ENCODE peak calls at places on chromosomes 5 and 9, in nine cellular contexts. O, I, U, D, V, L, P, C and Z are unnamed samples.
A peak's percentile ranks its signal among the peaks of the same experiment; 100 is the strongest.

GRCh38 chr9:15180124-15180523 is 126.9 kb downstream of the TTC39B start:
- DNase-seq in O (no peak), I (no peak), U (no peak), D (no peak), V (no peak), L (no peak), P (no peak), C (no peak), Z (no peak)

GRCh38 chr5:57276353-57276752 is 102.5 kb downstream of the GPBP1 start:
- DNase-seq in O (no peak), I (no peak), U (peak; percentile 5), D (no peak), V (no peak), L (no peak), P (no peak), C (no peak), Z (no peak)

GRCh38 chr5:149990518-149991376 is 9.7 kb downstream of the TIGD6 start:
- DNase-seq in O (peak; percentile 74), I (peak; percentile 64), U (peak; percentile 57), D (peak; percentile 42), V (peak; percentile 67), L (peak; percentile 84), P (peak; percentile 67), C (peak; percentile 55), Z (no peak)

GRCh38 chr5:115423051-115423450 is 121.5 kb downstream of the FEM1C start:
- DNase-seq in O (no peak), I (no peak), U (peak; percentile 45), D (no peak), V (no peak), L (no peak), P (no peak), C (no peak), Z (no peak)

GRCh38 chr9:136705564-136705963 is 6.8 kb upstream of the DIPK1B start:
- DNase-seq in O (no peak), I (no peak), U (no peak), D (no peak), V (no peak), L (no peak), P (no peak), C (no peak), Z (no peak)

GRCh38 chr9:111957856-111958631 is 61.4 kb downstream of the UGCG start:
- DNase-seq in O (peak; percentile 39), I (no peak), U (peak; percentile 96), D (no peak), V (no peak), L (no peak), P (no peak), C (no peak), Z (no peak)

GRCh38 chr9:123996731-123997421 is 14.7 kb upstream of the LHX2 start:
- DNase-seq in O (no peak), I (no peak), U (peak; percentile 50), D (peak; percentile 13), V (no peak), L (no peak), P (peak; percentile 49), C (no peak), Z (no peak)

GRCh38 chr5:167485395-167485794 is 806.0 kb upstream of the WWC1 start:
- DNase-seq in O (no peak), I (no peak), U (peak; percentile 1), D (no peak), V (no peak), L (no peak), P (no peak), C (no peak), Z (no peak)

GRCh38 chr5:154727361-154727760 is 27.8 kb upstream of the LARP1 start:
- DNase-seq in O (no peak), I (no peak), U (no peak), D (no peak), V (no peak), L (no peak), P (no peak), C (no peak), Z (no peak)

GRCh38 chr5:180816608-180817534 is 14.3 kb upstream of the MGAT1 start:
- DNase-seq in O (no peak), I (no peak), U (no peak), D (peak; percentile 64), V (no peak), L (peak; percentile 80), P (no peak), C (no peak), Z (no peak)

GRCh38 chr5:68249520-68249919 is 34.0 kb downstream of the PIK3R1 start:
- DNase-seq in O (no peak), I (no peak), U (no peak), D (no peak), V (no peak), L (no peak), P (no peak), C (no peak), Z (no peak)

GRCh38 chr5:68248896-68249295 is 33.3 kb downstream of the PIK3R1 start:
- DNase-seq in O (no peak), I (no peak), U (no peak), D (no peak), V (no peak), L (no peak), P (no peak), C (no peak), Z (no peak)

GRCh38 chr5:68245325-68245724 is 29.8 kb downstream of the PIK3R1 start:
- DNase-seq in O (no peak), I (no peak), U (no peak), D (no peak), V (no peak), L (no peak), P (no peak), C (no peak), Z (no peak)

GRCh38 chr5:68247627-68248026 is 32.1 kb downstream of the PIK3R1 start:
- DNase-seq in O (no peak), I (no peak), U (no peak), D (no peak), V (no peak), L (no peak), P (no peak), C (no peak), Z (no peak)

DNA sequence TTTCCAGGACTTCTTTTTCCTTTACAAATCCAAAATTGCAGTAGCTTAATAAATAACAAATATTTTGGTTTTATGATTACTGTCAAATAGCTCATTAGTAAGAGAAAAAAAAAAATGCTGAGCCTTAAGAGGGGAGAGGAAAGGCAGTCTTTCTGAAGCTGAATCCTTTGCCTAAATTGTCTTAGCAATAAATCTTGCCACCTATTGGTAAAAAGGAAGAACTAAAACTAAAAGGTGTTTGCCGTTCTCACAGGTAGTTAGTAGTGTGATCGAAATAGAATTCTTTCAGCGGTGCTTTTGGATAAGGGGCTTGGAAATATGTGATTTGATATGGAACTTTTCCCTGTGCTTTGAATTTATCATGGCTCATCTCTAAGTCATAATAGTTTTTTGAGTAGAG is 31.2 kb downstream of the PIK3R1 start:
- DNase-seq in O (peak; percentile 6), I (no peak), U (no peak), D (no peak), V (no peak), L (no peak), P (no peak), C (no peak), Z (no peak)
- H3K4me1 ChIP-seq in O (no peaks in the 10 kb centered on the region), I (no peaks in the 10 kb centered on the region), U (peaks cover 18% of the 10 kb centered on the region), D (peaks cover 64% of the 10 kb centered on the region), V (peaks cover 65% of the 10 kb centered on the region), L (peaks cover 54% of the 10 kb centered on the region), P (peaks cover 8% of the 10 kb centered on the region), C (no peaks in the 10 kb centered on the region), Z (peaks cover 50% of the 10 kb centered on the region)

GRCh38 chr5:9859798-9860197 is 229.6 kb upstream of the TAS2R1 start:
- DNase-seq in O (no peak), I (no peak), U (no peak), D (no peak), V (no peak), L (no peak), P (no peak), C (no peak), Z (no peak)
- TF ChIP-seq CTCF in O (no peak), I (no peak), U (no peak), D (no peak), V (no peak), L (no peak), P (no peak), C (no peak), Z (no peak)

GRCh38 chr9:38025166-38025565 is 43.9 kb downstream of the SHB start:
- DNase-seq in O (no peak), I (no peak), U (no peak), D (no peak), V (no peak), L (no peak), P (no peak), C (no peak), Z (no peak)
- H3K4me1 ChIP-seq in O (no peaks in the 10 kb centered on the region), I (peaks cover 57% of the 10 kb centered on the region), U (peaks cover 61% of the 10 kb centered on the region), D (peaks cover 47% of the 10 kb centered on the region), V (no peaks in the 10 kb centered on the region), L (peaks cover 70% of the 10 kb centered on the region), P (peaks cover 25% of the 10 kb centered on the region), C (peaks cover 18% of the 10 kb centered on the region), Z (peaks cover 24% of the 10 kb centered on the region)

DNA sequence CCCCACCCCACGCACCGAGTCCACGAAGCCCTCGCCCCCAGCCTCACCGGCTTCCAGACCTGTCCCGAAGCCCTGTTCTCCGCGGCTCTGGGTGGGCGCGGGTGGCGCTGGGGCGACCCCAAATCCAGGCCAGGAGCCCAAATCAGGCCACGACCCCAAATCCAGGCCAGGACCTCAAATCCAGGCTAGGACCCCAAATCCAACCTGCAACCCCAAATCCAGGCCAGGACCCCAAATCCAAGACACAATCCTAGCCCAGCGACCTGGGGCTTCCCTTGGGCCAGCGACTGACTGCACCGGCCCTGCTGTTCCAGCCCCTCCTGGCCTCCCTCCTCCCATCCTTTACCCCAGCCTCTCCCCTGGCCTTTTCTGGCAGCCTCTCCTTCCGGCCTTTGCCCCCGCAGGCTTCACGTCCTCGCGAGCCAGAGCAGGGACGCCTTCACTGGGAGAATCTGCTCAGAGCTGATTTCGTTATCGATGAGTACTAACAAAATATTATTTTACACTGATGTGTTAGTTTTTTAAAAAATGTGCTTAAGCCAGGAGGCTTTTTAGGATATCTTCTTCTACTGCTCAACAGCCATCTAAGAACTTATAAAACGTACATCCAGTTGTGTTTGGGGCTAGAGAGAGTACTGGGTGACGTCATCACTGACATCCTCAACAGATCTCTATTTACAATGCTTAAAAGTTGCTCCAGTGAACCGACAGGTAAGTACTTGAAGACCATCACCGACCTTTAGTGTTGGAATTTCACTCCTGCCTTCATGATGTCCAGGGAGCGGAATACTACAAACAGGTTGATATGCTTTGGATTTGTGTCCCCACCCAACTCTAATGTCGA is 34.7 kb downstream of the TRIP13 start:
- DNase-seq in O (no peak), I (no peak), U (no peak), D (no peak), V (no peak), L (peak; percentile 58), P (no peak), C (peak; percentile 46), Z (no peak)
- TF ChIP-seq CTCF in O (no peak), I (no peak), U (no peak), D (no peak), V (no peak), L (peak; percentile 9), P (no peak), C (no peak), Z (no peak)